ENCODE peak calls at places on chromosomes 3 and 15, in seven cellular contexts. Y is psoas muscle, O is tibial nerve, I is lower lobe of right lung, Z is A549, F is LNCaP clone FGC, J is cardiac fibroblast. X is an unnamed sample.

GRCh38 chr15:92012368-92012629 is 158.8 kb downstream of the SLCO3A1 start:
- DNase-seq in Y (no peak), J (peak), I (no peak), F (no peak), Z (no peak), O (no peak), X (no peak)

GRCh38 chr3:134892317-134892716 is 97.3 kb downstream of the EPHB1 start:
- DNase-seq in O (no peak), I (no peak), Z (no peak), F (no peak), J (no peak), Y (no peak), X (no peak)

GRCh38 chr3:134328147-134328591 is 46.1 kb downstream of the AMOTL2 start:
- DNase-seq in J (peak), F (no peak), I (no peak), O (no peak), Z (peak), Y (peak), X (no peak)

GRCh38 chr3:137812018-137812417 is 47.9 kb downstream of the SOX14 start:
- DNase-seq in Z (no peak), I (no peak), Y (no peak), O (no peak), J (no peak), F (no peak), X (no peak)

GRCh38 chr15:69380100-69380725 is 33.9 kb upstream of the KIF23 start:
- DNase-seq in I (no peak), J (peak), O (no peak), Y (no peak), Z (peak), F (no peak), X (no peak)

GRCh38 chr3:138724433-138724832 is 110.3 kb downstream of the PIK3CB start:
- DNase-seq in Z (no peak), Y (no peak), F (no peak), I (no peak), J (no peak), O (no peak), X (no peak)

GRCh38 chr3:57838627-57839026 is 82.5 kb downstream of the SLMAP start:
- DNase-seq in J (no peak), I (no peak), O (no peak), F (no peak), Z (no peak), Y (no peak), X (no peak)

GRCh38 chr3:104556372-104557078 is 810.2 kb upstream of the ALCAM start:
- DNase-seq in O (no peak), F (no peak), Z (no peak), Y (no peak), J (no peak), I (no peak), X (no peak)

GRCh38 chr3:112116777-112117186 is 16.3 kb downstream of the GCSAM start:
- DNase-seq in Y (no peak), F (no peak), O (no peak), J (no peak), Z (no peak), I (no peak), X (no peak)

GRCh38 chr3:72559377-72559776 is 288.9 kb downstream of the SHQ1 start:
- DNase-seq in Z (no peak), J (no peak), Y (no peak), O (no peak), F (no peak), I (no peak), X (no peak)

GRCh38 chr3:87298111-87298718 is 21.8 kb upstream of the POU1F1 start:
- DNase-seq in Y (no peak), O (no peak), F (no peak), I (no peak), J (peak), Z (peak), X (no peak)

GRCh38 chr3:112000971-112001370 is 2.2 kb downstream of the TAGLN3 start:
- DNase-seq in O (no peak), F (no peak), Y (no peak), Z (no peak), J (no peak), I (no peak), X (no peak)

GRCh38 chr3:65576942-65577341 is 461.8 kb downstream of the MAGI1 start:
- DNase-seq in J (peak), F (no peak), Z (no peak), O (no peak), I (no peak), Y (no peak), X (no peak)

GRCh38 chr3:1214928-1215327 is 122.1 kb downstream of the CNTN6 start:
- DNase-seq in F (no peak), Y (no peak), I (no peak), Z (no peak), O (no peak), J (peak), X (no peak)

GRCh38 chr3:196397941-196398340 is 34.3 kb downstream of the UBXN7 start:
- DNase-seq in I (no peak), J (no peak), Z (no peak), O (no peak), Y (no peak), F (no peak), X (no peak)

GRCh38 chr15:81747026-81747425 is 298.8 kb downstream of the MEX3B start:
- DNase-seq in Y (no peak), I (no peak), F (no peak), O (no peak), J (no peak), Z (no peak), X (no peak)

GRCh38 chr15:68676011-68676605 is 97.3 kb downstream of the CORO2B start:
- DNase-seq in O (no peak), F (no peak), I (no peak), Y (no peak), J (no peak), Z (peak), X (no peak)

GRCh38 chr3:12155833-12156232 is 2.9 kb downstream of the TIMP4 start:
- DNase-seq in Z (peak), O (no peak), F (no peak), Y (no peak), J (peak), I (no peak), X (peak)

GRCh38 chr15:89199734-89200133 is 21.6 kb downstream of the RLBP1 start:
- DNase-seq in I (no peak), F (no peak), J (no peak), O (no peak), Y (no peak), Z (no peak), X (no peak)

GRCh38 chr3:1609416-1609815 is 489.2 kb upstream of the CNTN4 start:
- DNase-seq in F (no peak), I (no peak), Y (no peak), Z (no peak), O (no peak), J (no peak), X (no peak)

GRCh38 chr3:31980530-31981205 is 394 bp downstream of the OSBPL10 start:
- DNase-seq in Z (peak), Y (peak), J (peak), O (peak), F (peak), I (peak), X (no peak)

GRCh38 chr15:74168673-74169274 is 4.7 kb upstream of the ISLR start:
- DNase-seq in Z (no peak), I (peak), J (no peak), F (no peak), Y (no peak), O (no peak), X (peak)

GRCh38 chr3:129317876-129318275 is 39.2 kb downstream of the HMCES start:
- DNase-seq in Z (no peak), O (no peak), F (no peak), Y (peak), J (no peak), I (no peak), X (no peak)

GRCh38 chr15:63719281-63719680 is 114.5 kb downstream of the HERC1 start:
- DNase-seq in F (no peak), J (no peak), O (no peak), Z (no peak), I (no peak), Y (no peak), X (no peak)

GRCh38 chr15:98914626-98915025 is 93.0 kb downstream of the PGPEP1L start:
- DNase-seq in Y (no peak), F (no peak), O (no peak), I (no peak), Z (peak), J (peak), X (no peak)

GRCh38 chr3:49840371-49840770 is 16.0 kb downstream of the TRAIP start:
- DNase-seq in J (peak), I (no peak), F (no peak), O (no peak), Y (no peak), Z (no peak), X (no peak)

GRCh38 chr15:72318408-72318942 is 1.5 kb downstream of the CELF6 start:
- DNase-seq in O (no peak), F (no peak), Z (peak), I (no peak), Y (no peak), J (no peak), X (peak)

GRCh38 chr15:74402873-74403589 is 30.7 kb downstream of the SEMA7A start:
- DNase-seq in J (no peak), Y (no peak), F (no peak), Z (no peak), I (peak), O (no peak), X (no peak)

GRCh38 chr15:73334086-73334485 is 34.7 kb downstream of the HCN4 start:
- DNase-seq in Y (no peak), J (no peak), F (no peak), I (no peak), O (no peak), Z (no peak), X (no peak)

GRCh38 chr3:46845397-46845859 is 17.8 kb downstream of the MYL3 start:
- DNase-seq in F (no peak), J (peak), Z (no peak), I (peak), O (peak), Y (peak), X (peak)

GRCh38 chr3:11335056-11335608 is 62.9 kb downstream of the ATG7 start:
- DNase-seq in I (no peak), O (no peak), J (peak), Y (no peak), Z (peak), F (peak), X (no peak)

GRCh38 chr3:62175161-62175560 is 198.2 kb downstream of the FEZF2 start:
- DNase-seq in J (no peak), Y (no peak), O (no peak), F (no peak), I (no peak), Z (no peak), X (no peak)

GRCh38 chr3:106423321-106424225 is 554.8 kb upstream of the CBLB start:
- DNase-seq in I (no peak), F (no peak), J (peak), Z (no peak), O (no peak), Y (no peak), X (no peak)

GRCh38 chr3:110343376-110343775 is 728.2 kb upstream of the NECTIN3 start:
- DNase-seq in F (no peak), J (peak), I (no peak), Y (no peak), Z (peak), O (no peak), X (no peak)

GRCh38 chr15:97875513-97876285 is 84.8 kb upstream of the ARRDC4 start:
- DNase-seq in O (no peak), I (peak), J (no peak), F (no peak), Y (no peak), Z (peak), X (no peak)
- TF ChIP-seq CTCF in O (no peak), I (peak), J (no peak), F (no peak), Y (no peak), Z (peak), X (no peak)

GRCh38 chr3:7146529-7146928 is 285.6 kb downstream of the GRM7 start:
- DNase-seq in F (no peak), I (no peak), Y (no peak), O (no peak), J (no peak), Z (no peak), X (no peak)

GRCh38 chr3:7144696-7145308 is 283.9 kb downstream of the GRM7 start:
- DNase-seq in Y (no peak), I (no peak), Z (peak), F (peak), O (no peak), J (no peak), X (no peak)
- TF ChIP-seq CTCF in Y (no peak), I (peak), Z (peak), F (peak), O (no peak), J (peak), X (peak)

GRCh38 chr15:62430552-62430951 is 265.5 kb upstream of the C2CD4B start:
- DNase-seq in I (no peak), Y (no peak), J (no peak), O (no peak), F (no peak), Z (no peak), X (no peak)

GRCh38 chr15:62428259-62428658 is 263.2 kb upstream of the C2CD4B start:
- DNase-seq in I (no peak), F (no peak), O (no peak), Y (no peak), J (no peak), Z (no peak), X (no peak)

GRCh38 chr15:62430056-62430455 is 265.0 kb upstream of the C2CD4B start:
- DNase-seq in O (no peak), Z (no peak), Y (no peak), J (no peak), F (no peak), I (no peak), X (no peak)

GRCh38 chr15:62426387-62426956 is 261.4 kb upstream of the C2CD4B start:
- DNase-seq in J (peak), F (no peak), Y (no peak), Z (no peak), I (no peak), O (no peak), X (no peak)

GRCh38 chr15:62428851-62429250 is 263.8 kb upstream of the C2CD4B start:
- DNase-seq in F (no peak), I (no peak), J (no peak), Y (no peak), O (no peak), Z (no peak), X (no peak)
- TF ChIP-seq CTCF in F (no peak), I (no peak), J (no peak), Y (no peak), O (no peak), Z (no peak), X (no peak)

DNA sequence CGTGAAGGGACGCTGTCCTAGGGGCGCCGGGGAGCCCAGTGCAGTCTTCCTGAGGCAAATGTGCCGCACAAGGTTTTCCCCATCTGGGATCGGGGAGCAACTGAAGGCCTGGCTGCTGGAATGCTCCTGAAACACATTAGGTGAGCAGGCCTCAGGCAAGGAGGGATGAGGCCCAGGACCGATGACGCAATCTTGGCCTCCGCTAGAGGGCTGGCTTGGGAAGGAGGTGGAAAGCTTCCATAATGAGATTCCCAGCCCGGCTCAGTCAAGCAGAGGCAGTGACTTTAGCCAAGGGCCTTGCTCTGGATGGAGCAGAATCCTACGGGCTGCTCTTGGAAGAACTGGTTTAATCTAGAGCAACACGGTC is 50.8 kb downstream of the CPN2 start:
- DNase-seq in I (peak), F (no peak), Z (no peak), Y (peak), O (peak), J (peak), X (peak)
- TF ChIP-seq CTCF in I (peak), F (no peak), Z (no peak), Y (peak), O (no peak), J (peak), X (peak)

DNA sequence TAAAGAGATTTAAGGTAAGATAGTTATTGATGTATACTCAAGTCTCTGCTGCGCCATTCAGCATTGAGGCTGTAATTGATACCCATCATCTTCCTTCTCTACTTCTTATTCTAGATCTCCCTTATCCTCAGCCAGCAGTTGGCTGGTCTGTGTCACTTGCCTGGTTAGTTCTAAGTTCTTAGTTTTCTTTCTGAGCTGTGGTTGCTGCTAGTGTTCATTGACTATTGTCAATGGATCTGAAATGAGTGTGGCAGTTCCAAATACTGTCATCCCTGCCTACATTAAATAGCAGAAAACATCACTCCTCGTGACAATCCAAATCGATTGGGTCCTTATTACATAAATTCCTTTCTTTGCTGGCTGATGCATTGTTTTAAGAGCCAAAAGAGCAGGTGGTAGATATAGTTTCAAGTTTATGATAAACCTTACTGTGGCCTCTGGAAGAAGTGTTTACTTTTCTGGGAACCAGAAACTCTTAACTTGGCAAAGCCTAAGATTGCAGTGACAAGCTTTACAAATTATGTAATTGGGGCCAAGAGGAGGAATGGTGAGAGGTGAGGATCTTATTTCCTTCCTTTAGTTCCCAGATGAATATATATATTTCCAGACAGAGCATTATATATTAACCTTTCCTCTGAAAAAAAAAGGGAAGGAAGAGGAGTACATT is 168.0 kb downstream of the GMNC start:
- DNase-seq in Z (no peak), Y (no peak), J (no peak), O (no peak), I (no peak), F (peak), X (no peak)
- TF ChIP-seq CTCF in Z (no peak), Y (no peak), J (no peak), O (no peak), I (no peak), F (no peak), X (no peak)

GRCh38 chr3:37912052-37912733 is 50.5 kb downstream of the CTDSPL start:
- DNase-seq in I (no peak), Z (no peak), Y (no peak), O (no peak), F (no peak), J (no peak), X (no peak)
- TF ChIP-seq CTCF in I (no peak), Z (no peak), Y (no peak), O (no peak), F (no peak), J (peak), X (no peak)

GRCh38 chr15:65558336-65558735 is 28.1 kb downstream of the HACD3 start:
- DNase-seq in Z (no peak), I (no peak), O (no peak), J (peak), F (no peak), Y (no peak), X (no peak)
- TF ChIP-seq CTCF in Z (no peak), I (no peak), O (no peak), J (no peak), F (no peak), Y (no peak), X (no peak)

GRCh38 chr15:67300266-67300914 is 45.8 kb downstream of the IQCH start:
- DNase-seq in Y (no peak), I (no peak), J (peak), Z (no peak), F (no peak), O (no peak), X (no peak)

GRCh38 chr15:67304778-67305177 is 50.2 kb downstream of the IQCH start:
- DNase-seq in F (no peak), I (no peak), Z (no peak), Y (no peak), J (no peak), O (no peak), X (no peak)

GRCh38 chr15:67305506-67305905 is 50.9 kb downstream of the IQCH start:
- DNase-seq in O (no peak), J (no peak), Z (no peak), Y (no peak), F (no peak), I (no peak), X (no peak)

GRCh38 chr15:67307156-67307555 is 52.6 kb downstream of the IQCH start:
- DNase-seq in Y (no peak), F (no peak), J (peak), O (no peak), Z (no peak), I (no peak), X (no peak)

DNA sequence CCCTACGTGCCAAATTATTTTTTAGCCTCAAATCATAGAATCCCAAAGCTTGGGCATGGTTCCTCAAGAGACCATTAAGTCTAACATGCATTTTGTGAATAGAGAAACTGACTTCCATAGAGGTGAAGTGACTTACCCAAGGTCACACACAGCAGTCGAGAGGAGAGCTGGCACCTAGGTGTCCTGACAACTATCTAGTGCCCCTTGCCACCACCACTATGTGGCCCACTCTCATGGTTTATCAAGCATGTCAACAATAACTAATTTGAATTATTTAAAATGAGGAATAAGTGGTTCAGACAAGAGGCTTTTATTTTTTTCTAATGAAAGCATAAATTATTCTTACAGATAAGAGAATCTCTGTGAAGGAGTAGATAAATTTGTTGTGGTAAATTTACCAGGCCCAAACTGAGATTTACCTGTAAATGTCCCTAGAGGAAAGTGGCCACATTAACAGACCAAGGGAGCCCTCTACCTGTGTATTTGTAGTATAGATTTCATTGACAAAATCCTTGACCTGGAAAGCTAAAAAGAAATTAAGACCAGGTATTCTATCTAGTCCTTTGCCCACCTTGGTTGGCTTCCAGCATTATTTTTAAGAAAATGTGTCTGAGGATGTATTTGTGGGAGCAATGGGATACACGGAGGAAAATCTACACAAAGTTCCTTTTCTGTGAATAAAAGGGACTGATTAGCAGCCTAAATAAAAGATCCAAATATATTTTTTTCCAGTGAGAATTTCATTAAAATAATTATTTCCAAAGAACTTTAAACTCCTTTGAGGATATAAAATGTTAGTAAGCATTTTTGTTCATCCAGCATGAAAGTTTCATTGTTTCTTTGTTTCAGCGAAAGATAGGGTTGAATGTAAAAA is 49.1 kb downstream of the IQCH start:
- DNase-seq in Z (peak), I (no peak), Y (no peak), O (no peak), J (peak), F (peak), X (no peak)
- TF ChIP-seq CTCF in Z (peak), I (peak), Y (peak), O (peak), J (peak), F (peak), X (peak)

GRCh38 chr3:157354254-157354653 is 82.4 kb upstream of the PTX3 start:
- DNase-seq in F (no peak), Z (no peak), J (no peak), Y (no peak), I (no peak), O (no peak), X (no peak)

GRCh38 chr3:157353657-157354056 is 83.0 kb upstream of the PTX3 start:
- DNase-seq in F (no peak), O (no peak), Y (no peak), I (no peak), J (peak), Z (no peak), X (no peak)

GRCh38 chr3:157355276-157355675 is 81.4 kb upstream of the PTX3 start:
- DNase-seq in Z (no peak), F (no peak), I (no peak), O (no peak), Y (no peak), J (no peak), X (no peak)

GRCh38 chr3:157354722-157355121 is 81.9 kb upstream of the PTX3 start:
- DNase-seq in F (no peak), Z (peak), Y (no peak), O (no peak), J (peak), I (no peak), X (no peak)

GRCh38 chr3:157351981-157352380 is 84.7 kb upstream of the PTX3 start:
- DNase-seq in Z (no peak), O (no peak), Y (no peak), J (peak), F (no peak), I (no peak), X (no peak)
- TF ChIP-seq CTCF in Z (no peak), O (no peak), Y (no peak), J (peak), F (peak), I (peak), X (no peak)

GRCh38 chr3:146577662-146578061 is 27.5 kb downstream of the PLSCR5 start:
- DNase-seq in I (no peak), O (no peak), Y (no peak), F (peak), J (peak), Z (peak), X (no peak)
- TF ChIP-seq CTCF in I (peak), O (peak), Y (peak), F (peak), J (peak), Z (peak), X (no peak)